ENCODE peak calls at places on chromosomes 11 and 22, in five cellular contexts. S is IMR-90, W is neuronal stem cell, O is H1, P is mesenchymal stem cell. L is an unnamed sample. For H3K4me1, the result is how much of the 10 kb centered on the place peaks cover.

GRCh38 chr11:30346068-30346688 is 23.3 kb downstream of the ARL14EP start:
- DNase-seq in S (peak), W (peak), O (no peak), P (peak), L (peak)

GRCh38 chr11:9158898-9159391 is 67.5 kb upstream of the SCUBE2 start:
- DNase-seq in S (peak), W (no peak), O (no peak), P (peak), L (no peak)

GRCh38 chr11:45850446-45850845 is 3.2 kb downstream of the CRY2 start:
- DNase-seq in S (peak), W (no peak), O (no peak), P (peak), L (no peak)

GRCh38 chr11:9459573-9460321 is 1.1 kb upstream of the ZNF143 start:
- DNase-seq in S (peak), W (peak), O (no peak), P (peak), L (peak)

GRCh38 chr11:69541501-69542313 is 60.2 kb downstream of the LINC01488 start:
- DNase-seq in S (peak), W (no peak), O (no peak), P (no peak), L (no peak)

GRCh38 chr11:11426226-11426915 is 73.3 kb upstream of the CSNK2A3 start:
- DNase-seq in S (no peak), W (no peak), O (no peak), P (no peak), L (no peak)

GRCh38 chr11:46446343-46446751 is 54.8 kb upstream of the CHRM4 start:
- DNase-seq in S (peak), W (no peak), O (no peak), P (peak), L (peak)

GRCh38 chr11:116962108-116962507 is 124.7 kb upstream of the APOA1 start:
- DNase-seq in S (peak), W (no peak), O (no peak), P (peak), L (no peak)

GRCh38 chr11:107859459-107860239 is 1.1 kb upstream of the SLC35F2 start:
- DNase-seq in S (no peak), W (no peak), O (peak), P (peak), L (no peak)

GRCh38 chr11:65492637-65493366 is 6.0 kb upstream of the MALAT1 start:
- DNase-seq in S (peak), W (no peak), O (no peak), P (peak), L (peak)

GRCh38 chr11:65489706-65490310 is 9.0 kb upstream of the MALAT1 start:
- DNase-seq in S (no peak), W (no peak), O (no peak), P (no peak), L (peak)

GRCh38 chr11:65492387-65492636 is 6.5 kb upstream of the MALAT1 start:
- DNase-seq in S (no peak), W (no peak), O (no peak), P (no peak), L (no peak)

GRCh38 chr11:65491614-65492386 is 7.0 kb upstream of the MALAT1 start:
- DNase-seq in S (peak), W (no peak), O (peak), P (peak), L (peak)

GRCh38 chr11:65491163-65491465 is 7.7 kb upstream of the MALAT1 start:
- DNase-seq in S (no peak), W (no peak), O (no peak), P (peak), L (no peak)
- H2BK120ac ChIP-seq in S (peak), W (no peak), O (no peak), P (peak), L (no peak)

DNA sequence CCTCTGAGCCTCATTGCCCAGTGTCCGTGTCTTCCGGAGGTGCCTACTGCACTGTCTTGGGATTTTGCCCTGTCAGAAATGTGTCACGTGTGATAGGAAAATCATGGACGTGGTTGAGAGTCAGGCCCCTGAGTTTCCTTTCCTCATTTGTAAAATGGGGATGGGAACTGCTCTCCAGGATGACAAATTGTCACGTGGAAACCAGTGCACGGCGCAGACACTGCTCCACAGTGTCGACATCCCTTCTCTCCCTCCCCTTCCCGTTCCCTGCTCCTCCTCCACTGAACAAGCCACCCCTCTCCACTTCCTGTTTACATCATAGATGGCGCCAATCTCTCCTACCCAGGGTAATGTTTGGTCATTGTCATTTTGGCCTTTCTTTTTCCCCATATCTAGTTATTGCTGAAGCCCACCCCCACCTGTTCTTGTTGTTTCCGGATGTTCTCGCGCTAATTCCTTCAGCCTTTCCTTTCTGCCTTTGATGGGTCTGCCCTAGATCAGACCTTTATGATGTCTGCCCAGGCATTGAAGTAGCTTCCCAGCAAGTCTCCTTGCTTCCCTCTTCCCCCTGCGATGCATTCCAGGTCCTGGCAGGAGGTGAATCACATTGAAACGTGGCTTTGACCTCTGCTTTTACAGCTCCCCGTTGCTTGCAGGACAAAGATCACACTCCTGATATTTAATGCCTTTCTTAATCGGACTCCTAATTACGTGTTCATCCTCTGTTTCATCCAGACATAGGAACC is 91.8 kb downstream of the TBC1D22A start:
- DNase-seq in S (peak), W (no peak), O (no peak), P (peak), L (no peak)
- H3K4me2 ChIP-seq in S (no peak), W (no peak), O (no peak), P (no peak), L (no peak)

GRCh38 chr11:64305691-64306562 is 603 bp downstream of the ESRRA start:
- DNase-seq in S (peak), W (peak), O (peak), P (peak), L (peak)

GRCh38 chr11:64304316-64305072 is 830 bp upstream of the ESRRA start:
- DNase-seq in S (peak), W (peak), O (peak), P (peak), L (peak)

GRCh38 chr11:64304032-64304315 is 1.4 kb upstream of the ESRRA start:
- DNase-seq in S (no peak), W (no peak), O (no peak), P (no peak), L (no peak)

GRCh38 chr11:64305075-64305690 is at the start of gene ESRRA:
- DNase-seq in S (peak), W (peak), O (peak), P (peak), L (peak)

DNA sequence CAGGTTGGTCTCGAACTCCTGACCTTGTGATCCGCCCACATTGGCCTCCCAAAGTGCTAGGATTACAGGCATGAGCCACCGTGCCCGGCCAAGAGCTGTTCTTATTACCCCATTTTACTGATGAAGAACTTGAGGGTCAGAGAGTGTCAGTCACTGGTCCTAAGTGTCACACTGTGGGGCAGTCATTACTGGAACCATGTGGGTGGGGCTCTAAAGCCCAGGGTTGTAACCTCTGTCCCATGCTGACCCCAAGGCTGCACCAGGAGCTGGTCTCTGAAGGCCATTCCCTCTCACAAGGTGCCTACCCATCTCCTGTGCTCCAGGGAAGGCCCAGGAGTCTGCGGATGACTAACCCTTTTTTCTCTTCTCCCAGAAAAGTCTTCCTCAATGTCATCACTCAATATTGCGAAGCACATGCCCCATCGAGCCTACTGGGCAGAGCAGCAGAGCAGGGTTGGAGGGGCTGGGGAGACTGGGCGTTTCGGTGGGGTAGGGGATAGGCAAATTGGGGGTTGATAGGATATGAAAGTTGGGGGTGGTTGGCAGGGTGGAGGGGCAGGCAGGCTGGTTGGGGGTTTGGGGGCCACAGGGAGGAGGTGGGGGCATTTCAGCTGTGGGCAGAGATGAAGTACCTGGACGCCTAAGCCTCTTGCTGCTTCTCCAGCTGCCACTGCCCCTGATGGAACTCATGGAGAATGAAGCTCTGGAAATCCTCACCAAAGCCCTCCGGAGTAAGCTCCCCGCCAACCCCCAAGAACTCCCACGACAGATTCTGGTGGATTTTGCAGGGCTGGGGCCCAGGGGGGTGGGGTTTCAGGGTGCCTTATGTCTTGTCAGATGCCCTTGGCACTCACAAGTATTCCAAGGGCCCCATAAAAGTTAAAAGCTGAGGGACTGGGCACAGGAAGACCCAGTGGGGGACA is 2.0 kb upstream of the ESRRA start:
- DNase-seq in S (no peak), W (no peak), O (no peak), P (no peak), L (no peak)
- H3K4me1 ChIP-seq in S (under half), W (under half), O (under half), P (under half), L (under half)

DNA sequence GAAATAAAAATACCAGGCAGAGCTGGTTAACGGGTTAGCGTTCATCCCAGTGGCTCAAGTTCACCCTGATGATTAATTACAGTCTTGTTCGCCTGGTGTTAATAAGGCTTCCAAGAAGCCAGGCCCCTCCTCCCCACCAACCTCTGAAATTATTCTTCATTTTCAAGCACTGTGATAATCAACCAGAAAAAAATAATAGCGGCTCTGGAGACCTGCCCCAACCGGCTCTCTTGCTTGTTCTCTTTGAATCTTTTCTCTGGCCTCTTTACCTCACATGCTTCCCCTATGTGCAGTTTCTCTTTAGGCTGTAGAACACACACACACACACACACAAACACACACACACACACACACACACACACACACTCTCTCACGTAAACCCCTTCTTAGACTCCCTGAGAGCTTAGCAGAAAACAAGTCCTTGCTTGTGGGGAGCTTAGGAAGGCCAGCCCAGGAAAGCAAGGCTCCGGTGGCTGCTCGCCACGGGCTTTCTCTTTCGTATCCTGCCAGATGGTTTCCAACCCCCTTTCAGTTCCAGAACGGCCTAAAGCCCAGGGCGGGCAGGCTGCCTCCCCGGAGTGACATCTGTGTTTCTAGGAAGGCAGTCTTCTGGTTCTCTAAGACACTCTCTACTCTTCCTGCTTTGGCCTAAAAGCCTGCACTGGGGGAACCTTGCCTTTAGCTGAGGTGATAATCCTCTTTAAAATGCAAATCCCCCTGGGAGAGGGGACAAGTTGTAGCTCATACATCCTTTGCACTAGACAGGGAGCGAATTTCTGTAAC is 106.4 kb upstream of the SESN3 start:
- DNase-seq in S (peak), W (peak), O (peak), P (peak), L (peak)
- H2BK120ac ChIP-seq in S (peak), W (no peak), O (peak), P (peak), L (no peak)

DNA sequence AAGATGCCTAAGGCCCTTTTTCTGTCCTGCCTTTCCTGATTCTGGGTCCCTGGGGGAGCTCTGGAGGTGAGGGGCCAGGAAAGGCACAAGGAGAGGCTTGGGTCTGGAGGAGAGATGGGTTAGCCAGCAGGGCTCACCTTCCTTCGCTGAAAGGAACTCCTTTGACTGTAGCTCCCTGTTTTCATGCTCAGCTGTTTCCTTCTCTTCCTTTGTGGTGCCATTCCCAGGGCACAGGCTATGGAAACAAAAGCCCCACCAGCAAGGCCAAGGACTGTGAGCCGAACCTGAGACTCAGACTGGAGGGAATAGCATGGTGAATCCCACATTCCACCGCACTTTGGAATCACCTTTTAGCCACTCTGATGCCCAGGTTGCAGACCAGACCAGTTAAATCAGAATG is 10.5 kb downstream of the SLC43A3 start:
- DNase-seq in S (no peak), W (no peak), O (no peak), P (no peak), L (no peak)
- H3K4me2 ChIP-seq in S (no peak), W (no peak), O (no peak), P (no peak), L (no peak)

GRCh38 chr11:21385669-21386068 is 716.3 kb downstream of the NELL1 start:
- DNase-seq in S (no peak), W (no peak), O (no peak), P (no peak), L (no peak)
- H3K4me1 ChIP-seq in S (under half), W (under half), O (under half), P (under half), L (under half)

DNA sequence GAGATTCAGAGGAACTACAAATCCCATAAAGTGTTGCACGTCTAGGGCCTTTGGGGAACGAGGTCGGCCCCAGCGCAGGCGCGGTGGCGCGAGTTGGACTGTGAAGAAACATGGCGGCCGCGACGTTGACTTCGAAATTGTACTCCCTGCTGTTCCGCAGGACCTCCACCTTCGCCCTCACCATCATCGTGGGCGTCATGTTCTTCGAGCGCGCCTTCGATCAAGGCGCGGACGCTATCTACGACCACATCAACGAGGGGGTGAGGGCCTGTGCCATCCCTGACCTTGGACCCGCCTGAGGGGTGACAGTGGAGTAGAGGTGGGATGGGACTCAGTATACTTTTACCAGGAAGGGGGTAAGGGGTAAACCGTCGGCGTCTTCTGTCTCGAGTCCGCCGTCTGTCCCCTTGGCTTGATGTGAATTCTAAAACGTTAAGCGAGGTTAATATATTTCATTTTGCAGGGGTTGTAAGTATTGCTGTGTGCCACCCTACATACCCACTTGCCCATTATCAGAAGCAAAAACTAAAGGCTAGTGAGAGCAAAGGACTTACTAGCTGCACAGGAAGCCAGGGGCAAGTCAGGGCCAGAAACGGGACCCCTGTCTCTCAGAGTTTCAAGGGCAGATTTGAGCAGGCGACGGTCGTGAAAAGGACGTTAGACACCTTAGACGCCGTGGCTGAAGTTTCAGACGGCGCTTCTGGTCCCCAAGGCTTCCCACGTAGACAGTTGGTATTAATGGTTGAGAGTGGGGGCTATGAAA is at the start of gene UQCR10:
- DNase-seq in S (peak), W (peak), O (peak), P (peak), L (peak)
- H2BK120ac ChIP-seq in S (peak), W (no peak), O (no peak), P (no peak), L (no peak)

DNA sequence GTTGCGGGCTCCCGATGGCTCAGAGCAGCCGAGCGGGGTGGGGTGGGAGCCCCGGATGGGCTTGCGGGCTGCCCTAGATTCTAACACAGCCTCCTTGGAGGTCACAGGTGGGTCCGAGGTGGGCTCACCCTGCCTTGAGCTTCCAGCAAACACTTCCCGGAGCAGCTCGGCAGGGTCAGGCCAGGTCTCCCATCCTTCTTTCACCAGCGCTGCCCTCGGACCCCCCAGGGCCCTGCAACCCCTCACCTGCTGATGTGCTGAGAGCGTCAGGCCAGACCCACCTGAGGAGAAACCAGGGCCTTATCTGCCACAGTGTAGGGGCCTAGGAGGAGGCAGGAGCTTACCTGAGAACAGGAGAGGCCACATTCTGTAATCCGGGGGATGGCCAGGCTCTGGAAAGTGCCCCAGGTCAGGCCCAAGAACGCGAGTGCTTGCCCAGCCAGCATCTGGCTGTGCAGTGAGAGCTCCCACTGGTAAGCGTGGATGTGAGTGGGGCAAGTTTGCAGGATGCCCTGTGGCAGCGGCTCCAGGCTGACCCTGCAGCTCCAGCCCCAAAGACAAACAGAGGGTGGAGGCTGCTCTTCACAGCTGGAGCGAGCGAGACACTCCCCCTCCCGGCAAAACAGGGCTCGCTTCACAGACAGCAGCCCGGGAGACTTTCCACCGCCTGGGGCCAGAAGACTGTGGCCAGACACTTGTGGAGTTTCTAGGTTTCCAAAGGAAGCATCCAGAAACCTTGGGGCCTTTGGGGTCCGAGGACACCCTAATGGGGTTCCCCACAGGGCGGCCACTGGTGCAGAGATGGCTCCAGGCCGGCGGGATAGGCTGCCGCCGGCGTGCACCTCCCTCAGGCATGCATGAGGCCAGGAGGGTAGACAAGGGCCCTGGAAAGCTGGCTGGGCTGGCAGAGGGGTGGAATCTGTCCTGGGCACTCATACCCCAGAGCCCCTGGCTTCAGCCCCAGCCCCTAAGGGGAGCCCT is at the start of gene IL17REL:
- DNase-seq in S (peak), W (no peak), O (peak), P (peak), L (peak)
- H3K4me2 ChIP-seq in S (no peak), W (no peak), O (peak), P (no peak), L (no peak)

DNA sequence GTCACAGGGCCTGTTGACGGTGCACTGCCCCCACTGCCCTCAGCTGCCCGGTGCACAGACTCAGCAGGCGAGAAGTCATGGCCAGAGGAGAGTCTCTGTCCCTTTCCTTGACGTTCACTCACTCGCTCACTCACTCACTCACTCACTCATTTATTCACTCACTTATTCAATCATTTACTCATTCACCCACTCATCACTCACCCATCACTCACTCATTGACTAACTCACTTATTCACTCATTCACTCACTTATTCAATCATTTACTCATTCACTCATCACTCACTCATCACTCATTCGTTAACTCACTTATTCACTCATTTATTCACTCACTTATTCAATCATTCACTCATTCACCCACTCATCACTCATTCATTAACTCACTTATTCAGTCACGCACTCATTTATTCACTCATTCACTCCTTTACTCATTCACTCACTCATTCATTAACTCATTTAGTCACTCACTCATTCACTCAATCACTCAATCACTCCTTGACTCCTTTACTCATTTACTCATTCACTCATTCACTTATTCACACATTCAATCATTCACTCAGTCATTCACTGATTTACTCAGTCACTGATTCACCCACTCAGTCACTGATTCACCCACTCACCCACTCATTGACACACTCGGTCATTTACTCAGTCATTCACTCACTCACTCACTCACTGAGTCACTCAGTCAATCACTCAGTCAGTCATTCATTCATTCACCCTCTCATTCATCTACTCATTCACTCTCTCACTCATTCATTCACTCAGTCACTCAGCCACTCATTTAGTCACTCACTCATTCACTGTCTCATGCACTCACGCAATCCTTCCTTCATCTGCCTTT is 1193.5 kb downstream of the BRD1 start:
- DNase-seq in S (no peak), W (no peak), O (no peak), P (no peak), L (no peak)
- H3K4me1 ChIP-seq in S (under half), W (under half), O (under half), P (under half), L (under half)

L was measured in mesendoderm.